ENCODE peak calls at places on chromosomes 16 and 17, in ten cellular contexts. One of them, this sample, is unnamed.
A peak's percentile ranks its signal among the peaks of the same experiment; 100 is the strongest.

GRCh38 chr17:57624390-57624789 is 120.7 kb downstream of the CCDC182 start:
- DNase-seq in testis: no peak
- DNase-seq in HCT116: no peak
- DNase-seq in IMR-90: no peak
- DNase-seq in suprapubic skin: no peak
- DNase-seq in uterus: no peak
- DNase-seq in upper lobe of left lung: no peak
- DNase-seq in body of pancreas: no peak
- DNase-seq in stomach: no peak
- DNase-seq in lower leg skin: no peak
- DNase-seq in this sample: no peak

GRCh38 chr16:85761866-85762265 is 11.0 kb upstream of the C16orf74 start:
- DNase-seq in IMR-90: no peak
- DNase-seq in body of pancreas: no peak
- DNase-seq in stomach: no peak
- DNase-seq in testis: no peak
- DNase-seq in uterus: no peak
- DNase-seq in upper lobe of left lung: no peak
- DNase-seq in HCT116: no peak
- DNase-seq in lower leg skin: no peak
- DNase-seq in suprapubic skin: no peak
- DNase-seq in this sample: no peak

GRCh38 chr16:74625500-74626350 is 18.8 kb upstream of the GLG1 start:
- DNase-seq in upper lobe of left lung: no peak
- DNase-seq in HCT116: no peak
- DNase-seq in suprapubic skin: no peak
- DNase-seq in body of pancreas: no peak
- DNase-seq in IMR-90: no peak
- DNase-seq in testis: no peak
- DNase-seq in lower leg skin: no peak
- DNase-seq in uterus: no peak
- DNase-seq in stomach: peak; percentile 3
- DNase-seq in this sample: no peak

GRCh38 chr17:46874906-46875305 is 23.5 kb downstream of the WNT9B start:
- DNase-seq in upper lobe of left lung: peak; percentile 69
- DNase-seq in lower leg skin: no peak
- DNase-seq in body of pancreas: no peak
- DNase-seq in stomach: no peak
- DNase-seq in suprapubic skin: no peak
- DNase-seq in uterus: no peak
- DNase-seq in testis: no peak
- DNase-seq in HCT116: no peak
- DNase-seq in IMR-90: no peak
- DNase-seq in this sample: no peak

GRCh38 chr17:4739122-4740024 is at the start of the genes CXCL16 and ZMYND15:
- DNase-seq in suprapubic skin: peak; percentile 73
- DNase-seq in body of pancreas: peak; percentile 67
- DNase-seq in IMR-90: no peak
- DNase-seq in testis: peak; percentile 60
- DNase-seq in HCT116: no peak
- DNase-seq in uterus: peak; percentile 32
- DNase-seq in stomach: peak; percentile 82
- DNase-seq in upper lobe of left lung: peak; percentile 95
- DNase-seq in lower leg skin: peak; percentile 92
- DNase-seq in this sample: peak; percentile 51

GRCh38 chr16:81448154-81449131 is 3.8 kb downstream of the CMIP start:
- DNase-seq in body of pancreas: peak; percentile 82
- DNase-seq in IMR-90: no peak
- DNase-seq in uterus: no peak
- DNase-seq in lower leg skin: no peak
- DNase-seq in suprapubic skin: no peak
- DNase-seq in testis: no peak
- DNase-seq in HCT116: no peak
- DNase-seq in stomach: peak; percentile 73
- DNase-seq in upper lobe of left lung: no peak
- DNase-seq in this sample: peak; percentile 68

GRCh38 chr17:60280673-60281072 is 111.3 kb downstream of the USP32 start:
- DNase-seq in upper lobe of left lung: no peak
- DNase-seq in testis: no peak
- DNase-seq in stomach: no peak
- DNase-seq in lower leg skin: no peak
- DNase-seq in IMR-90: no peak
- DNase-seq in HCT116: no peak
- DNase-seq in body of pancreas: no peak
- DNase-seq in suprapubic skin: no peak
- DNase-seq in uterus: no peak
- DNase-seq in this sample: no peak

GRCh38 chr16:12303649-12304048 is 327.1 kb downstream of the SNX29 start:
- DNase-seq in testis: peak; percentile 59
- DNase-seq in HCT116: no peak
- DNase-seq in stomach: no peak
- DNase-seq in uterus: peak; percentile 54
- DNase-seq in IMR-90: peak; percentile 17
- DNase-seq in suprapubic skin: no peak
- DNase-seq in upper lobe of left lung: no peak
- DNase-seq in lower leg skin: peak; percentile 87
- DNase-seq in body of pancreas: no peak
- DNase-seq in this sample: no peak

GRCh38 chr17:6796887-6797490 is 21.0 kb downstream of the FBXO39 start:
- DNase-seq in IMR-90: no peak
- DNase-seq in upper lobe of left lung: no peak
- DNase-seq in uterus: no peak
- DNase-seq in stomach: no peak
- DNase-seq in testis: no peak
- DNase-seq in lower leg skin: no peak
- DNase-seq in suprapubic skin: no peak
- DNase-seq in body of pancreas: no peak
- DNase-seq in HCT116: no peak
- DNase-seq in this sample: no peak

DNA sequence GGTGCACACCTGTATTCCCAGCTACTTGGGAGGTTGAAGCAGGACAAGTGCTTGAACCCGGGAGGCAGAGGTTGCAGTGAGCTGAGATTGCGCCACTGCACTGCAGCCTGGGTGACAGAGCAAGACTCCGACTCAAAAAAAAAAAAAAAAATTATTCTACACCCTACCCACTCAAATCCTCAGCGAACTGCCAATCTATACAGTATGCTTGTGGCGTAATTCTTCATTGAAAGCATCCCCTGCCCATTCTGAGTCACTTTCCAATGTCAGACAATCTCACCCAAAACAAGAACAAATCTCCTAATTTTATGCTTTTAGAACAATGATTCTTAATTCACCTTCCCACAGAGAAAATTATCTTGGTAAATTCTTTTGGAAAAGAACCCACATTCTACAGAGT is 12.0 kb downstream of the AMFR start:
- DNase-seq in body of pancreas: no peak
- DNase-seq in suprapubic skin: no peak
- DNase-seq in upper lobe of left lung: no peak
- DNase-seq in lower leg skin: no peak
- DNase-seq in HCT116: no peak
- DNase-seq in testis: no peak
- DNase-seq in IMR-90: no peak
- DNase-seq in uterus: no peak
- DNase-seq in stomach: no peak
- DNase-seq in this sample: no peak
- TF ChIP-seq POLR2A in body of pancreas: no peak
- TF ChIP-seq POLR2A in suprapubic skin: no peak
- TF ChIP-seq POLR2A in upper lobe of left lung: no peak
- TF ChIP-seq POLR2A in lower leg skin: no peak
- TF ChIP-seq POLR2A in HCT116: no peak
- TF ChIP-seq POLR2A in testis: no peak
- TF ChIP-seq POLR2A in IMR-90: no peak
- TF ChIP-seq POLR2A in uterus: no peak
- TF ChIP-seq POLR2A in stomach: no peak
- TF ChIP-seq POLR2A in this sample: no peak

DNA sequence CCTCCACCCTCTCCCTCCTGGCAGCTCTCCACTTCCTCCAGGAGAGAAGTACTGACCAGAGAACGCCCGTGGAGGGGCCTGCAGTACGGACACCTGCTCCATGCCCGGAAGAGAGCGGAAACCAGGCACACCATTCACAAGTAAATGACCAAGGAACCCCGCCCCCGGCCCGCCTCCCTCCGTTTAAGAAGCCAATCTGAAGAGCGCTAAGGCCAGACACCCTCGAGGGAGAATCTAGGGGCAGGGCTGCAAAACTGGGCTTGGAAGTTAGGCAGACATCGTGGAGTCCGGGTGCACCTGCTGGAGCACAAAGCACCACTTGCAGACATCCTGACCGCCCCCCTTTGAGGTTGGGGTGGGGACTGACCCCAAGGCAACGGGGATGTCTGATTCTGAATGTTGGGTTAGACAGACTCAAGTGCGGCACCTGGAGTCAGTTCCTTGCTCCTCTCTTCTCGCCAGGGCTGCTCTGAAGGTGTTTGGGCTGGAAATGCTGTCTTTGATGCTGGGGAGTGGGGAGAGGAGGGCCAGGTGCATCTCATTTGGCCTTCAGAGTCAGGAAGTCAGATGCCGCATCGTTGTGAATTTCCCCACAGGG is 964 bp upstream of the FAAP100 start:
- DNase-seq in body of pancreas: peak; percentile 87
- DNase-seq in suprapubic skin: peak; percentile 82
- DNase-seq in uterus: peak; percentile 70
- DNase-seq in testis: peak; percentile 91
- DNase-seq in lower leg skin: peak; percentile 94
- DNase-seq in upper lobe of left lung: peak; percentile 83
- DNase-seq in IMR-90: peak; percentile 66
- DNase-seq in HCT116: peak; percentile 80
- DNase-seq in stomach: peak; percentile 83
- DNase-seq in this sample: peak; percentile 73
- TF ChIP-seq CTCF in body of pancreas: peak; percentile 8
- TF ChIP-seq CTCF in suprapubic skin: no peak
- TF ChIP-seq CTCF in uterus: no peak
- TF ChIP-seq CTCF in testis: no peak
- TF ChIP-seq CTCF in lower leg skin: no peak
- TF ChIP-seq CTCF in upper lobe of left lung: peak; percentile 8
- TF ChIP-seq CTCF in IMR-90: no peak
- TF ChIP-seq CTCF in HCT116: no peak
- TF ChIP-seq CTCF in stomach: no peak
- TF ChIP-seq CTCF in this sample: no peak

GRCh38 chr16:27398894-27399853 is 2.8 kb upstream of the IL21R start:
- DNase-seq in uterus: no peak
- DNase-seq in lower leg skin: no peak
- DNase-seq in upper lobe of left lung: no peak
- DNase-seq in IMR-90: no peak
- DNase-seq in testis: no peak
- DNase-seq in suprapubic skin: no peak
- DNase-seq in HCT116: no peak
- DNase-seq in stomach: no peak
- DNase-seq in body of pancreas: peak; percentile 21
- DNase-seq in this sample: no peak
- TF ChIP-seq POLR2A in uterus: no peak
- TF ChIP-seq POLR2A in lower leg skin: no peak
- TF ChIP-seq POLR2A in upper lobe of left lung: no peak
- TF ChIP-seq POLR2A in IMR-90: no peak
- TF ChIP-seq POLR2A in testis: no peak
- TF ChIP-seq POLR2A in suprapubic skin: no peak
- TF ChIP-seq POLR2A in HCT116: no peak
- TF ChIP-seq POLR2A in stomach: no peak
- TF ChIP-seq POLR2A in body of pancreas: no peak
- TF ChIP-seq POLR2A in this sample: no peak

GRCh38 chr17:43660262-43660661 is 1.5 kb downstream of the MEOX1 start:
- DNase-seq in suprapubic skin: no peak
- DNase-seq in uterus: no peak
- DNase-seq in body of pancreas: no peak
- DNase-seq in stomach: no peak
- DNase-seq in lower leg skin: no peak
- DNase-seq in IMR-90: no peak
- DNase-seq in HCT116: no peak
- DNase-seq in upper lobe of left lung: no peak
- DNase-seq in testis: no peak
- DNase-seq in this sample: no peak

GRCh38 chr17:43660816-43661493 is 767 bp downstream of the MEOX1 start:
- DNase-seq in body of pancreas: no peak
- DNase-seq in lower leg skin: no peak
- DNase-seq in HCT116: no peak
- DNase-seq in stomach: no peak
- DNase-seq in upper lobe of left lung: no peak
- DNase-seq in testis: no peak
- DNase-seq in uterus: no peak
- DNase-seq in IMR-90: no peak
- DNase-seq in suprapubic skin: no peak
- DNase-seq in this sample: no peak

GRCh38 chr17:43658890-43659289 is 2.8 kb downstream of the MEOX1 start:
- DNase-seq in HCT116: no peak
- DNase-seq in lower leg skin: no peak
- DNase-seq in testis: peak; percentile 39
- DNase-seq in suprapubic skin: no peak
- DNase-seq in upper lobe of left lung: no peak
- DNase-seq in uterus: no peak
- DNase-seq in stomach: no peak
- DNase-seq in body of pancreas: no peak
- DNase-seq in IMR-90: no peak
- DNase-seq in this sample: no peak

GRCh38 chr17:43661699-43662431 is at the start of gene MEOX1:
- DNase-seq in body of pancreas: no peak
- DNase-seq in upper lobe of left lung: no peak
- DNase-seq in HCT116: no peak
- DNase-seq in suprapubic skin: no peak
- DNase-seq in testis: no peak
- DNase-seq in stomach: no peak
- DNase-seq in lower leg skin: no peak
- DNase-seq in uterus: no peak
- DNase-seq in IMR-90: peak; percentile 82
- DNase-seq in this sample: no peak

GRCh38 chr17:43659823-43660222 is 1.9 kb downstream of the MEOX1 start:
- DNase-seq in testis: no peak
- DNase-seq in upper lobe of left lung: no peak
- DNase-seq in stomach: no peak
- DNase-seq in body of pancreas: no peak
- DNase-seq in suprapubic skin: no peak
- DNase-seq in HCT116: no peak
- DNase-seq in lower leg skin: no peak
- DNase-seq in uterus: no peak
- DNase-seq in IMR-90: no peak
- DNase-seq in this sample: no peak
- TF ChIP-seq CTCF in testis: no peak
- TF ChIP-seq CTCF in upper lobe of left lung: no peak
- TF ChIP-seq CTCF in stomach: no peak
- TF ChIP-seq CTCF in body of pancreas: no peak
- TF ChIP-seq CTCF in suprapubic skin: no peak
- TF ChIP-seq CTCF in HCT116: no peak
- TF ChIP-seq CTCF in lower leg skin: no peak
- TF ChIP-seq CTCF in uterus: no peak
- TF ChIP-seq CTCF in IMR-90: no peak
- TF ChIP-seq CTCF in this sample: no peak